ENCODE peak calls at places on chromosomes 7 and 10, in six cellular contexts. C is uterus, U is lower leg skin, T is esophagus muscularis mucosa, S is stomach, G is natural killer cell. B is an unnamed sample.

GRCh38 chr10:79399242-79399831 is 46.1 kb downstream of the ZCCHC24 start:
- DNase-seq in S (peak), T (no peak), C (peak), U (peak), G (no peak), B (no peak)

GRCh38 chr10:124917168-124917938 is 24.6 kb upstream of the ZRANB1 start:
- DNase-seq in T (no peak), G (peak), S (peak), U (peak), C (peak), B (no peak)

GRCh38 chr7:28132959-28133745 is 47.4 kb downstream of the JAZF1 start:
- DNase-seq in G (no peak), T (no peak), C (no peak), U (no peak), S (no peak), B (no peak)

GRCh38 chr10:132397671-132398565 is 918 bp downstream of the PWWP2B start:
- DNase-seq in G (peak), T (no peak), S (peak), C (no peak), U (no peak), B (no peak)

GRCh38 chr7:26648429-26649015 is 215.9 kb downstream of the SKAP2 start:
- DNase-seq in U (no peak), T (no peak), G (no peak), S (no peak), C (no peak), B (no peak)

GRCh38 chr10:43846187-43846680 is 197.6 kb upstream of the ZNF32 start:
- DNase-seq in G (no peak), C (no peak), T (peak), U (no peak), S (no peak), B (no peak)

GRCh38 chr10:101293007-101293723 is 60.8 kb upstream of the BTRC start:
- DNase-seq in T (no peak), G (no peak), S (no peak), U (no peak), C (no peak), B (peak)

GRCh38 chr10:122097935-122098334 is 109.0 kb downstream of the TACC2 start:
- DNase-seq in S (no peak), C (no peak), U (no peak), T (no peak), G (no peak), B (no peak)

GRCh38 chr7:115009736-115010435 is 88.0 kb downstream of the MDFIC start:
- DNase-seq in T (no peak), C (peak), S (no peak), G (no peak), U (no peak), B (no peak)

GRCh38 chr7:68629-69028 is 123.7 kb upstream of the FAM20C start:
- DNase-seq in U (no peak), G (no peak), S (no peak), C (no peak), T (no peak), B (no peak)

GRCh38 chr10:75043256-75044121 is 68.0 kb upstream of the SAMD8 start:
- DNase-seq in U (peak), T (no peak), C (no peak), G (peak), S (no peak), B (no peak)

GRCh38 chr10:51789903-51790302 is 90.5 kb upstream of the CSTF2T start:
- DNase-seq in T (no peak), G (no peak), C (peak), S (no peak), U (no peak), B (no peak)

GRCh38 chr7:44167920-44168319 is 21.3 kb downstream of the GCK start:
- DNase-seq in C (no peak), S (no peak), U (no peak), T (no peak), G (no peak), B (no peak)

GRCh38 chr10:57627642-57628178 is 640.0 kb downstream of the IPMK start:
- DNase-seq in U (no peak), G (no peak), C (no peak), S (no peak), T (no peak), B (no peak)

GRCh38 chr7:73742753-73743641 is 4.4 kb upstream of the ABHD11 start:
- DNase-seq in G (no peak), T (no peak), U (peak), C (no peak), S (peak), B (peak)

GRCh38 chr7:136229819-136230609 is 252.9 kb upstream of the MTPN start:
- DNase-seq in G (no peak), U (no peak), C (no peak), S (no peak), T (no peak), B (no peak)

GRCh38 chr7:4683884-4684565 is 1.9 kb downstream of the FOXK1 start:
- DNase-seq in S (peak), U (no peak), T (no peak), G (peak), C (peak), B (no peak)

GRCh38 chr10:79189853-79190435 is 121.2 kb downstream of the ZMIZ1 start:
- DNase-seq in U (no peak), G (no peak), T (no peak), S (no peak), C (no peak), B (no peak)

GRCh38 chr10:22927661-22928403 is at the start of gene ARMC3:
- DNase-seq in S (peak), G (peak), T (no peak), U (peak), C (peak), B (no peak)

GRCh38 chr7:142487124-142487523 is 229.3 kb upstream of the PRSS58 start:
- DNase-seq in U (no peak), G (no peak), S (no peak), C (no peak), T (no peak), B (no peak)

GRCh38 chr7:142482899-142483658 is 225.2 kb upstream of the PRSS58 start:
- DNase-seq in C (no peak), T (no peak), U (no peak), S (peak), G (no peak), B (no peak)

GRCh38 chr7:142483659-142484317 is 225.9 kb upstream of the PRSS58 start:
- DNase-seq in U (no peak), C (no peak), G (no peak), T (no peak), S (no peak), B (no peak)

GRCh38 chr7:142488234-142488633 is 230.4 kb upstream of the PRSS58 start:
- DNase-seq in C (no peak), G (no peak), T (no peak), S (no peak), U (no peak), B (no peak)

DNA sequence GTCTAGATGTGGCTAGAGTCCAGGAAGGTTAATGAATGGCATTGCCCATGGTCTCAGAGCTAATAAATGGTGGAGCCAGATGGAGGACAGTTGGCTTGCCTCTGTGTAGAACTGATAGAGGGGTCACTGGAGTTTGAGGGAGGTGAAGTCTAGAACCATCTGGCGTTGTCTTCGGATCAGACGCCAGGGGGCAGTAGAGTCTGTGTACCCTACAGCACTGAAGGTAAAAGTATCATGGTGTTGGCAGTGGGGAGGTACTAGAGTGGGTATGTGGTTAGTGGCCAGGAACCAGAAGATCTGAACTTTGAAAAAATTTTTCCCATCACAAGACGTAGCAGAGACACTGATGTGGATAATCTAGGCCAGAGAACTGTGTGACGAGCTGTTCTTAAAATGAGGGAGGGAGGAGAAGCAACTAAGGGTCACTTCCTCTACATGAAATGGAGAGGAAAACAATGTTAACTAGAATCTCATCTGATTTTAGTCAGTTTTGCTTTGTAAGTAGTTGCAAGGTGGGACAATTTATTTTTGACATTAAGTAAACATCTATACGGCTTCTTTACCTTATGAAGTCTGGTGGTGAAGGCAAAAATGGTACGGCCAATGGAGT is 227.9 kb upstream of the PRSS58 start:
- DNase-seq in C (no peak), U (no peak), T (no peak), S (no peak), G (no peak), B (no peak)
- TF ChIP-seq CTCF in C (no peak), U (no peak), T (no peak), S (no peak), G (no peak), B (no peak)

DNA sequence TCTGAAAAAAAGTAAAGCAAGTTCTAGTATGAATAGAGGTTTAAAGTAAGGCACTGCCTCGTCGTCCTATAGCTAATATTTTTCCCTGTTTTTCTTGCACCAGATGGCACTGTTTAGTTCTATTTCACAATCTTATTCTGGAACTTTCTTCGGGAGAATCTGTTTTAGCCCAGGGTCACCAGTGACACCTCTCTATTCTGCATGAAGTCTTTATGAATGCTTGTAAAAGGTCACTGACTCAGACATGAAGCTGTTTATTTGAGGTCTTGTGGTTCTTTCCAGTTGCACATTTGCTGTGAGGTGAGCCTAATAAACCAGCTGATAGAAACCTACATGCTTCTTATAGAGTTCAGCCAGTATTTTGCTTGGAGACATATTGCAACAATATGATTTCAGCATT is 444.3 kb downstream of the AUTS2 start:
- DNase-seq in C (no peak), S (no peak), G (no peak), T (no peak), U (no peak), B (no peak)
- TF ChIP-seq CTCF in C (peak), S (no peak), G (no peak), T (peak), U (no peak), B (peak)

DNA sequence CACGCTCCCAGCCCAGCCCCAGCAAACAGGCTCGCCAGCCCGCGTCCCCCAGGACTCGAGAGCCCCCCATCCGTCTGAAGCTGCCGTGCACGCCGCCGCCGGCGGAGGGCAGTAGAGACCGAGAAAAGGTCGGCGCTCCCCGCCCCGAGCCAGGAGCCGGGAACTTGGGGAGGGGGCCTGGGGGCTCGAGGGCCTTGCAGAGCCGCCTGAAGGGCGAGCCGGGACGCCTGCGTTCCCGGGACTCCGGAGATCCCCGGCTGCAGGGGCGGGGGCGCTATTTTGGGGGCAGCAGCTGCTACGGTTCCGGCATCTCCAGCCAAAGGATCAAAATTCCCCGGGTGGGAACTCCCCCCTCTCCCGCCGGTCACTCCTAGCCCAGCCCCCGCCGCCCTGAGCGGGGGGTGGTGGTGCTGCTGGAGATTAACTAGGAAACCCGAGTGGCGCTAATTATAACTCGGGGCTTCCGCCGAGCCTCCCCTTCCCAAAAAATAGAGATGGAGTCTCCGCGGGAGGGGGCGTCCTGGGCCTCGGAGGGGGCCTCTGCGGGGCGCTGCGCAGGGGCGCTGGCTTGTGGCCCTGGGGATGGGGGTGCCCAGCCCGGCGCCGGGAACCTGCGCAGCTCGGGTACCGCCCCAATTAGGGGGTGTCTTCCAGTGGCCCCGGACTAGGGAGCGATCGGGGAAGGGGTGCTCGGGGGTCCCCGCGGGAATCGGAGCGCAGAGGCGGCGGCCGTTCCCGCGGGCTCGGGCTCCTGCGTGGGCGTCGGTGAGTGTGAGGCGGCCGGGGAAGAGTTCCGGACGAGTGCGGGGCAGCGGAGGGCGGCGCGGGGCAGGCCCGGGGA is 608 bp downstream of the ACHE start:
- DNase-seq in T (no peak), S (peak), C (peak), U (peak), G (peak), B (no peak)
- TF ChIP-seq CTCF in T (peak), S (peak), C (peak), U (no peak), G (peak), B (peak)

DNA sequence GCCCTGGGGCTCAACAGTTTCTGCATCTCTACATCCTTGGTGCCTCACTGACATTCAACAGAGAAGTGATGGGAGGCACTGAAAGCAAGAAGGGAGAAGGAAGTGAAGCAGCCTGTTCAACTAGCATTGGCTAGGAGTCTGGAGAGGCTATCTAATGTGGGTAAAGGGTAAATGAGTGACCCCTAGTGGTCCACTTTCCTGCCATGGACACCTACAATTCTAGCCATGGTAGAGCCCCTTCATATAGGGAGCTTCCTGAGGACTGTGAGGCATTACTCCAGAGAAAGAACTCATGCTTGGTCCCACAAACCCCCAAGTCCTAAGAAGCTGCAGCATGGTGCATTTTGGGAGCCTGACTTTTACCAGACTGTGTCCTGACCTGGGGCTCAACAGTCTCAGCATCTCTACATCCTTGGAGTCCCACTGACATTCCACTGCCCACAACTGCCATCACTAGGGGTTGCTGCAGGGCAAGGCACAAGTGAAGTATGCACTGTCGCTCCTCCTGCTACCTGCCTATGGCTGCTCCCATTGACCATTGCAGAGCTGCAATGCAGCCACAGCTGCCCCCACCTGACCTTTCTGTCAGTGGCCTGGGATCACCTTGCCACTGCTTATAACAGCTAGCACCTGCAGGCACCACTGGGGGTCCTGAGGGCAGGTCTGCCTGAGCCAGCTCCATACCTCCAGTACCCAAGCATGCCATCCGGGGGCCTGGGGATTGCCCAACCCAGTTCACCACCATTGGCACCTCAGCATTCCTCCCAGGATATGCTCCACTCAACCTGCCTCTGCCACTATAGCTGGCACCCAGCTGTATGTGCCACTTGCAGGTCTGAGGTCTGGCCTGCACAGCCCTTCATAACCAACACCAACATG is 44.1 kb upstream of the CDK6 start:
- DNase-seq in C (no peak), T (no peak), G (no peak), U (no peak), S (no peak), B (no peak)
- TF ChIP-seq CTCF in C (no peak), T (peak), G (no peak), U (no peak), S (peak), B (no peak)

GRCh38 chr7:17651296-17651695 is 289.0 kb downstream of the SNX13 start:
- DNase-seq in G (no peak), T (no peak), U (no peak), S (no peak), C (no peak), B (no peak)

GRCh38 chr7:17646181-17646956 is 293.9 kb downstream of the SNX13 start:
- DNase-seq in S (no peak), T (no peak), U (no peak), C (no peak), G (no peak), B (no peak)

GRCh38 chr7:17654940-17655339 is 285.4 kb downstream of the SNX13 start:
- DNase-seq in T (no peak), C (no peak), S (no peak), U (no peak), G (no peak), B (no peak)

GRCh38 chr7:17651926-17652385 is 288.3 kb downstream of the SNX13 start:
- DNase-seq in S (no peak), T (no peak), G (no peak), C (peak), U (no peak), B (no peak)
- TF ChIP-seq CTCF in S (peak), T (no peak), G (no peak), C (peak), U (no peak), B (no peak)

GRCh38 chr10:46323176-46323575 is 36.4 kb downstream of the ANTXRL start:
- DNase-seq in C (no peak), T (no peak), S (no peak), G (no peak), U (no peak), B (no peak)

GRCh38 chr10:46326066-46326465 is 39.3 kb downstream of the ANTXRL start:
- DNase-seq in T (no peak), G (no peak), C (no peak), S (no peak), U (no peak), B (no peak)

GRCh38 chr10:46326971-46327370 is 40.2 kb downstream of the ANTXRL start:
- DNase-seq in G (no peak), C (no peak), T (no peak), U (no peak), S (no peak), B (no peak)

GRCh38 chr10:46327685-46328084 is 40.9 kb downstream of the ANTXRL start:
- DNase-seq in C (no peak), T (no peak), U (no peak), S (no peak), G (no peak), B (no peak)

DNA sequence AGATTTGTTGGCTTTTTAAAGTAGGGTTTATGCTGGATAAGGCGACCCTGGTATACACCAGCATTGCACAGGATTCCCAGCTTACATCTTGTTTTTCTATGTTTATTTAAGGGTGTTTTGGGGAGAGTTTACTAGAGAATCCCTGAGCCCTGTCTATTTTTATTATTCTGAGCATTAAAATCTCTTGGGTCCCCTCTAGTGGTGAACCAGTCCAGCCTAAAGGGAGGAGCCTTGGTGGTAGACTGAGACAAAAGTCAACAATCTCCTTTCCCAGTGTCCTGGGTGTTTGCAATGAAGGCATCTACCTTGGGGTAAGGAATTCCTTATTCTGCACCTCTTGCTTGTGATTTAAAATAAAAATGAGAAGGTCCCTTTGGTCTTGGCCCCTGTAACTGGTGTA is 38.2 kb downstream of the ANTXRL start:
- DNase-seq in C (no peak), G (no peak), T (no peak), S (no peak), U (no peak), B (no peak)
- TF ChIP-seq CTCF in C (peak), G (no peak), T (no peak), S (peak), U (no peak), B (no peak)

DNA sequence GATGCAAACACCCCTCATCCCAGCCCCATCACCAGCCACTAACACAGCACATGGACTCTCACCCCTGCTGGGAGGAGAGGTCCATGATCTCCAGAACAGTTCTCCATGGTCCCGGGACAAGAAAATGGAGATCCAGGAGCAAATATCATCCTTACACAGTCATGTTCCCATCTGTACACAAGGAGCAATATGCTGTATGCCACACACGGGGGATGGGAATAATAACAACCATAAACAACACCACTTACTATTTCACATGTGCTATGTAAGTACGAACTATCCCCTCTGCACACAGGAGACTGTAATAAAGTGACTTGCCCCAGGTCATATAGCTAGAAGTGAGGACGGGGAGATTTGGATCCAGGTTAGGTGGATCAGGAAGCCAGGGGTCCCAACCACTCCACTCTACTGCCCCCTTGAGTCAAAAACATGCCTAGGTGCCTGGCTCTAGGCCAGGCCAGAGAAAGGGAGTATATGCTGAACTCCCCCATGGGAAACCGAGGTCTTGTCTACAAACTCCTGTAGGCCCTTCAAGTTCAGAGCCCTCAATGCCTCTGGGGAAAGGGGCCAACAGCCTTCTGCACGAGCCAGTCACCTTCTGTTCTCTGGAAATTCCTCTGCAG is 34.1 kb downstream of the LRRC20 start:
- DNase-seq in S (peak), C (peak), U (no peak), G (no peak), T (no peak), B (no peak)
- TF ChIP-seq CTCF in S (peak), C (no peak), U (no peak), G (no peak), T (peak), B (peak)

DNA sequence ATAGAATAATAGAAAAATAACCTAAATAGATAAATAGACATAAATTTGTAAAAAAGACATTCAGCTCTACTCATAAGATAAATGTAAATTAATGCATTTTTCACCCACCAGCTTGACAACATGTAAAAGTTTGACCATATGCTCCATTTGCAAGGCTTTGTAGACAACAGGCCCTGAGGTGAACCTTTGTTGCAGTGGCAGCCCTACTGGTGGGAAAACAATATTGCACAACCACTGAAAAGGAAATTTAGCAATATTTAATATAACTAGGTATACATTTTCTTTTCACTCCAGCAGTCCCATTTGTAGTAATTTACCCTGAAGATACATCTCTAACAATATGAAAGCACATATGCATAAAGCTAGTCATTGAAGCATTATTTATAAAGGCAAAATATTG is 39.0 kb upstream of the ADRA2A start:
- DNase-seq in S (no peak), G (no peak), C (no peak), T (no peak), U (no peak), B (no peak)
- TF ChIP-seq CTCF in S (no peak), G (no peak), C (no peak), T (no peak), U (no peak), B (no peak)